ENCODE peak calls at places on chromosomes 13 and 19, in four cellular contexts. Y is K562, X is HEK293T, H is HepG2. I is an unnamed sample.

GRCh38 chr13:92967923-92968322 is 258.7 kb upstream of the GPC6 start:
- DNase-seq in Y (no peak), X (no peak), H (peak), I (no peak)

GRCh38 chr13:50243926-50244325 is 228.7 kb downstream of the KCNRG start:
- DNase-seq in Y (no peak), X (no peak), H (no peak), I (no peak)

GRCh38 chr19:35093941-35094647 is 21.5 kb upstream of the FXYD3 start:
- DNase-seq in Y (no peak), X (no peak), H (no peak), I (no peak)

GRCh38 chr13:33590936-33591335 is 227.0 kb upstream of the RFC3 start:
- DNase-seq in Y (no peak), X (no peak), H (no peak), I (no peak)

GRCh38 chr19:40614595-40615411 is 13.6 kb downstream of the LTBP4 start:
- DNase-seq in Y (peak), X (peak), H (no peak), I (peak)

GRCh38 chr19:42132030-42132628 is at the start of gene POU2F2:
- DNase-seq in Y (peak), X (no peak), H (no peak), I (peak)

GRCh38 chr13:107864543-107865460 is 350.5 kb downstream of the LIG4 start:
- DNase-seq in Y (peak), X (no peak), H (peak), I (peak)

GRCh38 chr19:14413765-14414171 is 5.4 kb downstream of the DDX39A start:
- DNase-seq in Y (no peak), X (no peak), H (no peak), I (no peak)

GRCh38 chr13:48731957-48732569 is 78.3 kb downstream of the CYSLTR2 start:
- DNase-seq in Y (peak), X (peak), H (peak), I (peak)

GRCh38 chr19:41412953-41413352 is 14.2 kb downstream of the B3GNT8 start:
- DNase-seq in Y (no peak), X (no peak), H (no peak), I (no peak)

GRCh38 chr13:95698047-95698749 is 21.3 kb downstream of the DNAJC3 start:
- DNase-seq in Y (peak), X (peak), H (no peak), I (no peak)

GRCh38 chr19:18141031-18141430 is 11.9 kb upstream of the PIK3R2 start:
- DNase-seq in Y (no peak), X (no peak), H (no peak), I (no peak)

GRCh38 chr13:109198585-109198984 is 569.2 kb downstream of the MYO16 start:
- DNase-seq in Y (no peak), X (no peak), H (no peak), I (no peak)

GRCh38 chr13:99505814-99506269 is 4.6 kb downstream of the TM9SF2 start:
- DNase-seq in Y (no peak), X (no peak), H (no peak), I (no peak)

GRCh38 chr19:41564515-41565383 is 11.2 kb upstream of the CEACAM21 start:
- DNase-seq in Y (no peak), X (no peak), H (no peak), I (peak)

GRCh38 chr13:44932850-44933251 is 56.4 kb downstream of the NUFIP1 start:
- DNase-seq in Y (no peak), X (no peak), H (no peak), I (no peak)

GRCh38 chr19:16197188-16197621 is 506 bp upstream of the AP1M1 start:
- DNase-seq in Y (no peak), X (no peak), H (peak), I (no peak)

GRCh38 chr19:58562126-58563033 is 4.0 kb upstream of the UBE2M start:
- DNase-seq in Y (no peak), X (no peak), H (no peak), I (peak)

GRCh38 chr19:28961772-28962500 is 251.0 kb downstream of the UQCRFS1 start:
- DNase-seq in Y (no peak), X (no peak), H (no peak), I (no peak)

GRCh38 chr19:45881082-45881908 is 4.6 kb downstream of the IRF2BP1 start:
- DNase-seq in Y (no peak), X (no peak), H (no peak), I (no peak)

GRCh38 chr19:7255631-7256030 is 38.6 kb downstream of the INSR start:
- DNase-seq in Y (no peak), X (no peak), H (no peak), I (no peak)

GRCh38 chr19:46495789-46496099 is at the start of gene PNMA8B:
- DNase-seq in Y (peak), X (no peak), H (no peak), I (peak)

GRCh38 chr13:111338841-111339240 is 18.4 kb downstream of the TEX29 start:
- DNase-seq in Y (no peak), X (no peak), H (no peak), I (no peak)

GRCh38 chr13:111336666-111337065 is 16.2 kb downstream of the TEX29 start:
- DNase-seq in Y (no peak), X (no peak), H (no peak), I (no peak)

GRCh38 chr13:111337741-111338140 is 17.3 kb downstream of the TEX29 start:
- DNase-seq in Y (no peak), X (no peak), H (no peak), I (no peak)

GRCh38 chr13:111335263-111335662 is 14.8 kb downstream of the TEX29 start:
- DNase-seq in Y (no peak), X (no peak), H (no peak), I (no peak)

DNA sequence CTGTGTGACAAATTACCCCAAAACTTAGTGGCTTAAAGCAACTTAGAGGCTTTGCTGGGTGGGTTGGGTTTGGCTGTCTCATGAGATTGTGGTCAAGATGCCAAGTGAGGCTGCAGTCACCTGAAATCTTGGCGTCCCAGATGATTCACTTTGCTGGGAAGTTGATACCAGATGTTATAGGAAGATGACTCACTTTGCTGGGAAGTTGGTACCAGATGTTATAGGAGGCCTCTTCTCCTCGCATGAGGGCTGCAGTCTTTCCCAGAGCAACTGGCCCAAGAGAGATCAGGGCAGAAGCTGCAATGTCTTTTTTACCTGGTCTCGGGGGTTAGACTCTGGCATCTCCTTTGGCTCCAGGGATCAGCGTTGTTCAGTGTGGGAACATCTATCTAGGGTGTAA is 16.8 kb downstream of the TEX29 start:
- DNase-seq in Y (no peak), X (no peak), H (no peak), I (no peak)
- TF ChIP-seq ELF4 in Y (no peak), X (no peak), H (no peak), I (no peak)

GRCh38 chr19:3710265-3710812 is 2.2 kb downstream of the TJP3 start:
- DNase-seq in Y (peak), X (no peak), H (peak), I (peak)
- TF ChIP-seq ELF4 in Y (no peak), X (no peak), H (no peak), I (no peak)

GRCh38 chr19:44653343-44653742 is 9.6 kb downstream of the PVR start:
- DNase-seq in Y (no peak), X (no peak), H (no peak), I (no peak)
- TF ChIP-seq ELF4 in Y (no peak), X (no peak), H (no peak), I (no peak)

GRCh38 chr13:30841161-30841560 is 64.9 kb upstream of the MEDAG start:
- DNase-seq in Y (no peak), X (no peak), H (no peak), I (no peak)
- TF ChIP-seq ELF4 in Y (no peak), X (no peak), H (no peak), I (no peak)

GRCh38 chr19:11324748-11325389 is 14.6 kb downstream of the RAB3D start:
- DNase-seq in Y (no peak), X (no peak), H (no peak), I (no peak)

GRCh38 chr19:11324079-11324661 is 15.3 kb downstream of the RAB3D start:
- DNase-seq in Y (no peak), X (peak), H (peak), I (no peak)

GRCh38 chr19:11323601-11324078 is 15.8 kb downstream of the RAB3D start:
- DNase-seq in Y (no peak), X (no peak), H (no peak), I (no peak)

GRCh38 chr19:11322269-11323024 is 17.0 kb downstream of the RAB3D start:
- DNase-seq in Y (no peak), X (no peak), H (no peak), I (no peak)

GRCh38 chr19:11321206-11322126 is 18.0 kb downstream of the RAB3D start:
- DNase-seq in Y (no peak), X (no peak), H (no peak), I (no peak)
- TF ChIP-seq ELF4 in Y (no peak), X (no peak), H (no peak), I (no peak)

GRCh38 chr13:73519720-73520119 is 460.9 kb downstream of the KLF5 start:
- DNase-seq in Y (no peak), X (no peak), H (no peak), I (no peak)
- TF ChIP-seq ELF4 in Y (no peak), X (no peak), H (no peak), I (no peak)

GRCh38 chr19:55016017-55016416 is 22.0 kb downstream of the GP6 start:
- DNase-seq in Y (no peak), X (no peak), H (no peak), I (no peak)
- TF ChIP-seq ELF4 in Y (no peak), X (no peak), H (no peak), I (no peak)

I was measured in WTC11.